ENCODE peak calls at places on chromosomes 7 and 10, in nine cellular contexts. S is activated CD8-positive, alpha-beta memory T cell treated with anti-CD3 and anti-CD28 coated beads for 24 hours; Q is NCI-H1436 treated with DMSO at 0.1 percent for 48 hours; Z is BE2C; K is activated CD4-positive, alpha-beta T cell treated with anti-CD3 and anti-CD28 coated beads, Interleukin-2, amount 10 ng/mL, durations not matched to agents 7 days and 5 days; D is activated T-helper 1 cell treated with anti-CD3 and anti-CD28 coated beads, Interleukin-12 subunit alpha, Interleukin-12 subunit beta, Interleukin-2, Interleukin-4 antibody, amounts not matched to agents 30 ng/mL and 10 ng/mL and 1 ng/mL, durations not matched to agents 14 hours and 24 hours and 36 hours; P is psoas muscle; V is NCI-H1092 treated with DMSO at 0.1 percent for 48 hours; O is GM03348. B is an unnamed sample.

GRCh38 chr10:130899856-130900255 is 411.7 kb downstream of the TCERG1L start:
- DNase-seq in P (no peak), K (no peak), Z (no peak), V (no peak), Q (no peak), O (no peak), S (no peak), D (no peak), B (no peak)

GRCh38 chr7:49778731-49779270 is 5.4 kb downstream of the VWC2 start:
- DNase-seq in Z (no peak), V (no peak), P (no peak), D (no peak), S (no peak), Q (no peak), K (no peak), O (no peak), B (no peak)

GRCh38 chr10:33333260-33334169 is 952 bp downstream of the NRP1 start:
- DNase-seq in K (peak), V (no peak), S (no peak), P (no peak), Z (peak), D (no peak), O (no peak), Q (no peak), B (no peak)

GRCh38 chr10:91564026-91564425 is 68.8 kb downstream of the PPP1R3C start:
- DNase-seq in S (no peak), D (no peak), K (no peak), P (peak), O (no peak), V (no peak), Q (no peak), Z (no peak), B (no peak)

GRCh38 chr10:5776150-5776880 is 36.9 kb downstream of the GDI2 start:
- DNase-seq in Z (no peak), V (no peak), O (peak), Q (no peak), D (no peak), K (no peak), P (no peak), S (no peak), B (no peak)

GRCh38 chr7:33612434-33612833 is 292.9 kb upstream of the BMPER start:
- DNase-seq in Z (peak), V (no peak), Q (no peak), K (no peak), S (no peak), P (no peak), O (no peak), D (no peak), B (no peak)

GRCh38 chr10:84076047-84076388 is 63.3 kb upstream of the GHITM start:
- DNase-seq in V (no peak), P (no peak), Q (no peak), O (peak), K (no peak), D (no peak), S (no peak), Z (no peak), B (no peak)

GRCh38 chr7:70318511-70318910 is 720.2 kb downstream of the AUTS2 start:
- DNase-seq in V (no peak), D (no peak), P (no peak), Z (no peak), K (no peak), Q (no peak), S (no peak), O (no peak), B (no peak)

GRCh38 chr7:136036336-136036735 is 59.2 kb upstream of the MTPN start:
- DNase-seq in K (no peak), Z (no peak), P (no peak), O (no peak), D (no peak), V (no peak), S (no peak), Q (no peak), B (no peak)

GRCh38 chr10:23390809-23391208 is 46.2 kb upstream of the C10orf67 start:
- DNase-seq in V (no peak), Q (no peak), P (no peak), Z (no peak), O (no peak), K (no peak), D (no peak), S (no peak), B (no peak)

GRCh38 chr10:32155075-32155516 is 98.9 kb upstream of the KIF5B start:
- DNase-seq in D (no peak), O (peak), K (no peak), Z (no peak), Q (no peak), V (no peak), P (no peak), S (no peak), B (no peak)

GRCh38 chr7:94344826-94345225 is 49.9 kb upstream of the COL1A2 start:
- DNase-seq in V (no peak), K (no peak), Z (no peak), S (no peak), P (no peak), D (no peak), Q (no peak), O (peak), B (no peak)

GRCh38 chr7:139588632-139589031 is 65.1 kb downstream of the CLEC2L start:
- DNase-seq in Z (no peak), V (no peak), P (peak), Q (no peak), D (no peak), S (peak), K (no peak), O (peak), B (no peak)

B was measured in GM19239.